ENCODE peak calls at places on chromosomes 11 and 22, in four cellular contexts. U is K562, V is HepG2, J is GM12878. G is an unnamed sample.

GRCh38 chr22:45125198-45125597 is 38.5 kb upstream of the NUP50 start:
- DNase-seq in U (no peak), V (no peak), J (no peak), G (no peak)

GRCh38 chr22:49207008-49207775 is 620.5 kb downstream of the BRD1 start:
- DNase-seq in U (no peak), V (no peak), J (no peak), G (no peak)

GRCh38 chr11:64303109-64304031 is 2.0 kb upstream of the ESRRA start:
- DNase-seq in U (no peak), V (no peak), J (no peak), G (no peak)

GRCh38 chr11:65650547-65651338 is 12.0 kb downstream of the RELA start:
- DNase-seq in U (peak), V (no peak), J (no peak), G (no peak)

GRCh38 chr11:120173771-120174170 is 35.9 kb upstream of the TRIM29 start:
- DNase-seq in U (no peak), V (no peak), J (no peak), G (no peak)

GRCh38 chr22:37464181-37464580 is 22.0 kb downstream of the MFNG start:
- DNase-seq in U (no peak), V (no peak), J (peak), G (peak)

GRCh38 chr11:15764948-15765347 is 591.4 kb downstream of the SOX6 start:
- DNase-seq in U (no peak), V (no peak), J (no peak), G (no peak)

GRCh38 chr11:18699848-18700261 is 1.3 kb downstream of the TMEM86A start:
- DNase-seq in U (no peak), V (no peak), J (no peak), G (no peak)

GRCh38 chr11:114846040-114846791 is 167.9 kb downstream of the NXPE2 start:
- DNase-seq in U (peak), V (no peak), J (no peak), G (no peak)

GRCh38 chr11:111635706-111636045 is 33.4 kb downstream of the SIK2 start:
- DNase-seq in U (peak), V (no peak), J (no peak), G (no peak)

GRCh38 chr11:15663778-15664218 is 549.1 kb downstream of the INSC start:
- DNase-seq in U (no peak), V (no peak), J (no peak), G (no peak)

GRCh38 chr22:38417252-38418060 is 37.5 kb downstream of the KCNJ4 start:
- DNase-seq in U (no peak), V (no peak), J (no peak), G (no peak)

GRCh38 chr22:32281092-32281491 is 25.9 kb upstream of the SLC5A4 start:
- DNase-seq in U (no peak), V (no peak), J (no peak), G (no peak)

GRCh38 chr11:8248786-8249185 is 14.9 kb downstream of the LMO1 start:
- DNase-seq in U (no peak), V (no peak), J (no peak), G (no peak)

GRCh38 chr11:122910775-122911174 is 28.2 kb downstream of the JHY start:
- DNase-seq in U (no peak), V (peak), J (no peak), G (peak)

GRCh38 chr11:2289350-2289749 is 12.4 kb downstream of the C11orf21 start:
- DNase-seq in U (no peak), V (no peak), J (no peak), G (no peak)

GRCh38 chr11:122197055-122197987 is 81.3 kb upstream of the BLID start:
- DNase-seq in U (no peak), V (peak), J (no peak), G (peak)

GRCh38 chr11:20097319-20098221 is 62.7 kb downstream of the DBX1 start:
- DNase-seq in U (peak), V (no peak), J (no peak), G (peak)

GRCh38 chr22:47180796-47181195 is 418.3 kb downstream of the TBC1D22A start:
- DNase-seq in U (no peak), V (no peak), J (no peak), G (no peak)

GRCh38 chr11:59195596-59195995 is 17.1 kb downstream of the MPEG1 start:
- DNase-seq in U (no peak), V (no peak), J (no peak), G (no peak)

GRCh38 chr22:36998620-36999351 is 20.5 kb downstream of the TST start:
- DNase-seq in U (no peak), V (no peak), J (no peak), G (no peak)

GRCh38 chr22:29315286-29316195 is at the start of gene RASL10A:
- DNase-seq in U (no peak), V (no peak), J (no peak), G (no peak)

GRCh38 chr22:29080061-29080975 is 7.5 kb downstream of the KREMEN1 start:
- DNase-seq in U (no peak), V (no peak), J (no peak), G (no peak)

GRCh38 chr22:31874821-31875220 is 69.5 kb upstream of the YWHAH start:
- DNase-seq in U (no peak), V (no peak), J (no peak), G (no peak)

GRCh38 chr11:129637473-129637872 is 178.2 kb upstream of the TMEM45B start:
- DNase-seq in U (no peak), V (no peak), J (no peak), G (no peak)
- TF ChIP-seq MYC in U (no peak), V (no peak), J (no peak), G (no peak)

GRCh38 chr11:30016588-30017363 is at the start of gene KCNA4:
- DNase-seq in U (peak), V (no peak), J (no peak), G (no peak)

GRCh38 chr11:30012346-30012745 is 4.5 kb downstream of the KCNA4 start:
- DNase-seq in U (no peak), V (no peak), J (no peak), G (no peak)

GRCh38 chr11:30018443-30018842 is 1.6 kb upstream of the KCNA4 start:
- DNase-seq in U (no peak), V (no peak), J (no peak), G (no peak)

GRCh38 chr11:30017467-30017895 is 651 bp upstream of the KCNA4 start:
- DNase-seq in U (no peak), V (no peak), J (no peak), G (no peak)

GRCh38 chr11:30015725-30016449 is 943 bp downstream of the KCNA4 start:
- DNase-seq in U (no peak), V (no peak), J (no peak), G (no peak)
- TF ChIP-seq EZH2 in U (no peak), V (no peak), J (no peak), G (no peak)

GRCh38 chr11:128291835-128292234 is 295.5 kb downstream of the ETS1 start:
- DNase-seq in U (no peak), V (no peak), J (no peak), G (no peak)
- TF ChIP-seq MYC in U (no peak), V (no peak), J (no peak), G (no peak)

DNA sequence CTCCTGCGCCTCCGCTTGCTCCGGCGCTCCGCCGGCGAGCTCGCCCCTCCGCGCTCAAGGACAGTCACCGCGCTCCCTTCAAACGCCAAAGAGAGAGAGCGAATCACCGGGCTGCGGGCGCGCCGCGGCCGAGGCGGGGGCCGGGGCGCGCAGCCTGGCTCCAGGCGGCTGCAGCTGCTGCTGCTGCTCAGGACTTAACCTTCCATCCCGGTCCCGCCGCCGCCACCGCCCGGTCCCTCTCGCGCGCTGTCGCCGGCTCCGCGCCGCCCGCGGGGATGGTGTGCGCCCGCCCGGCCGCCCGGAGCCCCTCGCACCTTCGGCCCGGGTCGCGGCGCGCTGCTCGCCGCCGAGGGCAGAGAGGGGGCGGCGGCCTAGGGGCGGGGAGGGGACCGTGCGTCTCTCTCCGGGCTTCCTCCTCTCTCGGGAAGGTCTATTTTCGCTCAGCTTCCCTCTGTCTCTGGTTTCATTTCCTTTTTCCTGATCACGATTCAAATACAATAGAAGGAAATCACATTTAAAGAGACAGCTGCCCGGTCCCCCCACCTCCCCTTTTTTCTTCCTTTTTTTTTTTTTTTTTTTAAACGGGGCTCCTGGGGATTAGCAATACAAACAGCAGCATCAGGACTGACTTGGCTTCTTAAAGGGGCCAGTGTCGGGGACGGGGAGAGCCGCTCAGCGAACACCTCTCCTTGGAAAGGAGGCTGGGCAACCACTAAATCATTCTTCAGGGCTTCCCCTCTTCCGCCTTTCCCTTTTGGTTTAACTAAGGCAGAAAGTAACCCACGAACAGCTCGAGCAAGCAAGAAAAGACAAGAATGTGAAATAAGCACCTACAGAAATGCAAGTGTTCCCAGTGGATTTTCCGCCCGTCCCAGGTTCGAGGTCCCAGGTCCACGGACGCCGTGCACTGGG is 22.1 kb downstream of the LMO2 start:
- DNase-seq in U (peak), V (no peak), J (no peak), G (peak)
- TF ChIP-seq EZH2 in U (no peak), V (no peak), J (no peak), G (no peak)

GRCh38 chr11:71331631-71332030 is 79.3 kb upstream of the SHANK2 start:
- DNase-seq in U (no peak), V (no peak), J (no peak), G (no peak)
- TF ChIP-seq MYC in U (no peak), V (no peak), J (no peak), G (no peak)

GRCh38 chr11:76747428-76747979 is 35.7 kb upstream of the TSKU start:
- DNase-seq in U (peak), V (no peak), J (no peak), G (no peak)
- TF ChIP-seq EZH2 in U (no peak), V (no peak), J (no peak), G (no peak)